ENCODE peak calls at places on chromosomes 1 and 21, in seven cellular contexts. One of them, this sample, is unnamed.

GRCh38 chr21:35198004-35198403 is 148.9 kb upstream of the RUNX1 start:
- DNase-seq in stimulated activated naive CD8-positive, alpha-beta T cell treated with anti-CD3 and anti-CD28 coated beads, Interleukin-15, Interleukin-2, amounts not matched to agents 100 U/mL and 50 U/mL, for 24 hours: no peak
- DNase-seq in activated CD4-positive, alpha-beta T cell treated with anti-CD3 and anti-CD28 coated beads, Interleukin-2, amount 50 U/mL, for 24 hours: no peak
- DNase-seq in stimulated activated CD4-positive, alpha-beta T cell treated with anti-CD3 and anti-CD28 coated beads, TNF-alpha, amount 100 ng/mL, for 1 hour: no peak
- DNase-seq in neural progenitor cell: no peak
- DNase-seq in GM20000: no peak
- DNase-seq in NCI-H69: no peak
- DNase-seq in this sample: no peak

GRCh38 chr1:17696417-17697301 is 58.5 kb upstream of the ACTL8 start:
- DNase-seq in stimulated activated naive CD8-positive, alpha-beta T cell treated with anti-CD3 and anti-CD28 coated beads, Interleukin-15, Interleukin-2, amounts not matched to agents 100 U/mL and 50 U/mL, for 24 hours: no peak
- DNase-seq in stimulated activated CD4-positive, alpha-beta T cell treated with anti-CD3 and anti-CD28 coated beads, TNF-alpha, amount 100 ng/mL, for 1 hour: no peak
- DNase-seq in NCI-H69: no peak
- DNase-seq in activated CD4-positive, alpha-beta T cell treated with anti-CD3 and anti-CD28 coated beads, Interleukin-2, amount 50 U/mL, for 24 hours: no peak
- DNase-seq in neural progenitor cell: peak; percentile 73
- DNase-seq in GM20000: no peak
- DNase-seq in this sample: peak; percentile 29

GRCh38 chr1:182635871-182636270 is 31.7 kb upstream of the RGS16 start:
- DNase-seq in stimulated activated CD4-positive, alpha-beta T cell treated with anti-CD3 and anti-CD28 coated beads, TNF-alpha, amount 100 ng/mL, for 1 hour: no peak
- DNase-seq in GM20000: no peak
- DNase-seq in activated CD4-positive, alpha-beta T cell treated with anti-CD3 and anti-CD28 coated beads, Interleukin-2, amount 50 U/mL, for 24 hours: no peak
- DNase-seq in neural progenitor cell: no peak
- DNase-seq in NCI-H69: peak; percentile 54
- DNase-seq in stimulated activated naive CD8-positive, alpha-beta T cell treated with anti-CD3 and anti-CD28 coated beads, Interleukin-15, Interleukin-2, amounts not matched to agents 100 U/mL and 50 U/mL, for 24 hours: no peak
- DNase-seq in this sample: no peak

GRCh38 chr1:160127865-160128523 is 12.4 kb downstream of the ATP1A2 start:
- DNase-seq in activated CD4-positive, alpha-beta T cell treated with anti-CD3 and anti-CD28 coated beads, Interleukin-2, amount 50 U/mL, for 24 hours: no peak
- DNase-seq in GM20000: no peak
- DNase-seq in stimulated activated CD4-positive, alpha-beta T cell treated with anti-CD3 and anti-CD28 coated beads, TNF-alpha, amount 100 ng/mL, for 1 hour: no peak
- DNase-seq in neural progenitor cell: no peak
- DNase-seq in NCI-H69: no peak
- DNase-seq in stimulated activated naive CD8-positive, alpha-beta T cell treated with anti-CD3 and anti-CD28 coated beads, Interleukin-15, Interleukin-2, amounts not matched to agents 100 U/mL and 50 U/mL, for 24 hours: no peak
- DNase-seq in this sample: no peak

GRCh38 chr21:29078884-29079765 is 5.7 kb upstream of the CCT8 start:
- DNase-seq in stimulated activated CD4-positive, alpha-beta T cell treated with anti-CD3 and anti-CD28 coated beads, TNF-alpha, amount 100 ng/mL, for 1 hour: no peak
- DNase-seq in GM20000: no peak
- DNase-seq in stimulated activated naive CD8-positive, alpha-beta T cell treated with anti-CD3 and anti-CD28 coated beads, Interleukin-15, Interleukin-2, amounts not matched to agents 100 U/mL and 50 U/mL, for 24 hours: peak; percentile 62
- DNase-seq in activated CD4-positive, alpha-beta T cell treated with anti-CD3 and anti-CD28 coated beads, Interleukin-2, amount 50 U/mL, for 24 hours: peak; percentile 30
- DNase-seq in NCI-H69: peak; percentile 56
- DNase-seq in neural progenitor cell: no peak
- DNase-seq in this sample: no peak

GRCh38 chr1:156767101-156767878 is at the start of gene PRCC:
- DNase-seq in stimulated activated naive CD8-positive, alpha-beta T cell treated with anti-CD3 and anti-CD28 coated beads, Interleukin-15, Interleukin-2, amounts not matched to agents 100 U/mL and 50 U/mL, for 24 hours: peak; percentile 94
- DNase-seq in stimulated activated CD4-positive, alpha-beta T cell treated with anti-CD3 and anti-CD28 coated beads, TNF-alpha, amount 100 ng/mL, for 1 hour: peak; percentile 86
- DNase-seq in GM20000: peak; percentile 90
- DNase-seq in NCI-H69: peak; percentile 100
- DNase-seq in activated CD4-positive, alpha-beta T cell treated with anti-CD3 and anti-CD28 coated beads, Interleukin-2, amount 50 U/mL, for 24 hours: peak; percentile 96
- DNase-seq in neural progenitor cell: peak; percentile 99
- DNase-seq in this sample: peak; percentile 98

GRCh38 chr1:68136187-68136586 is 85.8 kb upstream of the DIRAS3 start:
- DNase-seq in NCI-H69: no peak
- DNase-seq in stimulated activated naive CD8-positive, alpha-beta T cell treated with anti-CD3 and anti-CD28 coated beads, Interleukin-15, Interleukin-2, amounts not matched to agents 100 U/mL and 50 U/mL, for 24 hours: no peak
- DNase-seq in stimulated activated CD4-positive, alpha-beta T cell treated with anti-CD3 and anti-CD28 coated beads, TNF-alpha, amount 100 ng/mL, for 1 hour: no peak
- DNase-seq in GM20000: no peak
- DNase-seq in activated CD4-positive, alpha-beta T cell treated with anti-CD3 and anti-CD28 coated beads, Interleukin-2, amount 50 U/mL, for 24 hours: no peak
- DNase-seq in neural progenitor cell: no peak
- DNase-seq in this sample: no peak

GRCh38 chr1:36530791-36531190 is 48.1 kb upstream of the CSF3R start:
- DNase-seq in GM20000: no peak
- DNase-seq in stimulated activated CD4-positive, alpha-beta T cell treated with anti-CD3 and anti-CD28 coated beads, TNF-alpha, amount 100 ng/mL, for 1 hour: no peak
- DNase-seq in NCI-H69: no peak
- DNase-seq in activated CD4-positive, alpha-beta T cell treated with anti-CD3 and anti-CD28 coated beads, Interleukin-2, amount 50 U/mL, for 24 hours: no peak
- DNase-seq in stimulated activated naive CD8-positive, alpha-beta T cell treated with anti-CD3 and anti-CD28 coated beads, Interleukin-15, Interleukin-2, amounts not matched to agents 100 U/mL and 50 U/mL, for 24 hours: no peak
- DNase-seq in neural progenitor cell: no peak
- DNase-seq in this sample: no peak

GRCh38 chr1:158084747-158085146 is 91.3 kb downstream of the KIRREL1 start:
- DNase-seq in NCI-H69: no peak
- DNase-seq in stimulated activated naive CD8-positive, alpha-beta T cell treated with anti-CD3 and anti-CD28 coated beads, Interleukin-15, Interleukin-2, amounts not matched to agents 100 U/mL and 50 U/mL, for 24 hours: no peak
- DNase-seq in stimulated activated CD4-positive, alpha-beta T cell treated with anti-CD3 and anti-CD28 coated beads, TNF-alpha, amount 100 ng/mL, for 1 hour: no peak
- DNase-seq in neural progenitor cell: no peak
- DNase-seq in activated CD4-positive, alpha-beta T cell treated with anti-CD3 and anti-CD28 coated beads, Interleukin-2, amount 50 U/mL, for 24 hours: no peak
- DNase-seq in GM20000: no peak
- DNase-seq in this sample: no peak

GRCh38 chr1:2240251-2241156 is 12.4 kb downstream of the SKI start:
- DNase-seq in neural progenitor cell: no peak
- DNase-seq in activated CD4-positive, alpha-beta T cell treated with anti-CD3 and anti-CD28 coated beads, Interleukin-2, amount 50 U/mL, for 24 hours: no peak
- DNase-seq in GM20000: no peak
- DNase-seq in NCI-H69: no peak
- DNase-seq in stimulated activated CD4-positive, alpha-beta T cell treated with anti-CD3 and anti-CD28 coated beads, TNF-alpha, amount 100 ng/mL, for 1 hour: no peak
- DNase-seq in stimulated activated naive CD8-positive, alpha-beta T cell treated with anti-CD3 and anti-CD28 coated beads, Interleukin-15, Interleukin-2, amounts not matched to agents 100 U/mL and 50 U/mL, for 24 hours: no peak
- DNase-seq in this sample: no peak

GRCh38 chr1:218377143-218377660 is 32.1 kb downstream of the TGFB2 start:
- DNase-seq in GM20000: no peak
- DNase-seq in NCI-H69: no peak
- DNase-seq in neural progenitor cell: no peak
- DNase-seq in stimulated activated naive CD8-positive, alpha-beta T cell treated with anti-CD3 and anti-CD28 coated beads, Interleukin-15, Interleukin-2, amounts not matched to agents 100 U/mL and 50 U/mL, for 24 hours: peak; percentile 64
- DNase-seq in stimulated activated CD4-positive, alpha-beta T cell treated with anti-CD3 and anti-CD28 coated beads, TNF-alpha, amount 100 ng/mL, for 1 hour: peak; percentile 25
- DNase-seq in activated CD4-positive, alpha-beta T cell treated with anti-CD3 and anti-CD28 coated beads, Interleukin-2, amount 50 U/mL, for 24 hours: peak; percentile 78
- DNase-seq in this sample: peak; percentile 14

GRCh38 chr1:42239555-42239954 is 75.0 kb upstream of the GUCA2A start:
- DNase-seq in stimulated activated naive CD8-positive, alpha-beta T cell treated with anti-CD3 and anti-CD28 coated beads, Interleukin-15, Interleukin-2, amounts not matched to agents 100 U/mL and 50 U/mL, for 24 hours: no peak
- DNase-seq in neural progenitor cell: no peak
- DNase-seq in GM20000: no peak
- DNase-seq in stimulated activated CD4-positive, alpha-beta T cell treated with anti-CD3 and anti-CD28 coated beads, TNF-alpha, amount 100 ng/mL, for 1 hour: no peak
- DNase-seq in activated CD4-positive, alpha-beta T cell treated with anti-CD3 and anti-CD28 coated beads, Interleukin-2, amount 50 U/mL, for 24 hours: no peak
- DNase-seq in NCI-H69: no peak
- DNase-seq in this sample: no peak

GRCh38 chr1:175591083-175591743 is 152.2 kb downstream of the TNR start:
- DNase-seq in GM20000: no peak
- DNase-seq in neural progenitor cell: no peak
- DNase-seq in stimulated activated naive CD8-positive, alpha-beta T cell treated with anti-CD3 and anti-CD28 coated beads, Interleukin-15, Interleukin-2, amounts not matched to agents 100 U/mL and 50 U/mL, for 24 hours: no peak
- DNase-seq in NCI-H69: peak; percentile 35
- DNase-seq in activated CD4-positive, alpha-beta T cell treated with anti-CD3 and anti-CD28 coated beads, Interleukin-2, amount 50 U/mL, for 24 hours: no peak
- DNase-seq in stimulated activated CD4-positive, alpha-beta T cell treated with anti-CD3 and anti-CD28 coated beads, TNF-alpha, amount 100 ng/mL, for 1 hour: no peak
- DNase-seq in this sample: no peak

GRCh38 chr1:33008051-33008914 is 28.4 kb downstream of the AK2 start:
- DNase-seq in NCI-H69: no peak
- DNase-seq in GM20000: no peak
- DNase-seq in activated CD4-positive, alpha-beta T cell treated with anti-CD3 and anti-CD28 coated beads, Interleukin-2, amount 50 U/mL, for 24 hours: no peak
- DNase-seq in neural progenitor cell: no peak
- DNase-seq in stimulated activated naive CD8-positive, alpha-beta T cell treated with anti-CD3 and anti-CD28 coated beads, Interleukin-15, Interleukin-2, amounts not matched to agents 100 U/mL and 50 U/mL, for 24 hours: no peak
- DNase-seq in stimulated activated CD4-positive, alpha-beta T cell treated with anti-CD3 and anti-CD28 coated beads, TNF-alpha, amount 100 ng/mL, for 1 hour: no peak
- DNase-seq in this sample: peak; percentile 40

GRCh38 chr21:21200939-21201610 is 202.9 kb downstream of the NCAM2 start:
- DNase-seq in activated CD4-positive, alpha-beta T cell treated with anti-CD3 and anti-CD28 coated beads, Interleukin-2, amount 50 U/mL, for 24 hours: no peak
- DNase-seq in NCI-H69: no peak
- DNase-seq in neural progenitor cell: no peak
- DNase-seq in stimulated activated CD4-positive, alpha-beta T cell treated with anti-CD3 and anti-CD28 coated beads, TNF-alpha, amount 100 ng/mL, for 1 hour: no peak
- DNase-seq in stimulated activated naive CD8-positive, alpha-beta T cell treated with anti-CD3 and anti-CD28 coated beads, Interleukin-15, Interleukin-2, amounts not matched to agents 100 U/mL and 50 U/mL, for 24 hours: no peak
- DNase-seq in GM20000: no peak
- DNase-seq in this sample: no peak

GRCh38 chr1:178232949-178233348 is 139.0 kb downstream of the RASAL2 start:
- DNase-seq in NCI-H69: no peak
- DNase-seq in neural progenitor cell: no peak
- DNase-seq in GM20000: no peak
- DNase-seq in activated CD4-positive, alpha-beta T cell treated with anti-CD3 and anti-CD28 coated beads, Interleukin-2, amount 50 U/mL, for 24 hours: no peak
- DNase-seq in stimulated activated naive CD8-positive, alpha-beta T cell treated with anti-CD3 and anti-CD28 coated beads, Interleukin-15, Interleukin-2, amounts not matched to agents 100 U/mL and 50 U/mL, for 24 hours: no peak
- DNase-seq in stimulated activated CD4-positive, alpha-beta T cell treated with anti-CD3 and anti-CD28 coated beads, TNF-alpha, amount 100 ng/mL, for 1 hour: no peak
- DNase-seq in this sample: no peak

GRCh38 chr1:58782308-58783089 is 1.3 kb downstream of the JUN start:
- DNase-seq in NCI-H69: peak; percentile 71
- DNase-seq in activated CD4-positive, alpha-beta T cell treated with anti-CD3 and anti-CD28 coated beads, Interleukin-2, amount 50 U/mL, for 24 hours: peak; percentile 21
- DNase-seq in stimulated activated naive CD8-positive, alpha-beta T cell treated with anti-CD3 and anti-CD28 coated beads, Interleukin-15, Interleukin-2, amounts not matched to agents 100 U/mL and 50 U/mL, for 24 hours: peak; percentile 72
- DNase-seq in GM20000: peak; percentile 77
- DNase-seq in stimulated activated CD4-positive, alpha-beta T cell treated with anti-CD3 and anti-CD28 coated beads, TNF-alpha, amount 100 ng/mL, for 1 hour: peak; percentile 28
- DNase-seq in neural progenitor cell: peak; percentile 75
- DNase-seq in this sample: no peak

GRCh38 chr1:77524038-77524437 is 158.4 kb downstream of the ZZZ3 start:
- DNase-seq in activated CD4-positive, alpha-beta T cell treated with anti-CD3 and anti-CD28 coated beads, Interleukin-2, amount 50 U/mL, for 24 hours: no peak
- DNase-seq in stimulated activated CD4-positive, alpha-beta T cell treated with anti-CD3 and anti-CD28 coated beads, TNF-alpha, amount 100 ng/mL, for 1 hour: no peak
- DNase-seq in stimulated activated naive CD8-positive, alpha-beta T cell treated with anti-CD3 and anti-CD28 coated beads, Interleukin-15, Interleukin-2, amounts not matched to agents 100 U/mL and 50 U/mL, for 24 hours: no peak
- DNase-seq in NCI-H69: no peak
- DNase-seq in neural progenitor cell: no peak
- DNase-seq in GM20000: no peak
- DNase-seq in this sample: no peak

GRCh38 chr1:175193339-175193950 is 869 bp upstream of the KIAA0040 start:
- DNase-seq in activated CD4-positive, alpha-beta T cell treated with anti-CD3 and anti-CD28 coated beads, Interleukin-2, amount 50 U/mL, for 24 hours: no peak
- DNase-seq in NCI-H69: peak; percentile 36
- DNase-seq in neural progenitor cell: no peak
- DNase-seq in GM20000: no peak
- DNase-seq in stimulated activated CD4-positive, alpha-beta T cell treated with anti-CD3 and anti-CD28 coated beads, TNF-alpha, amount 100 ng/mL, for 1 hour: no peak
- DNase-seq in stimulated activated naive CD8-positive, alpha-beta T cell treated with anti-CD3 and anti-CD28 coated beads, Interleukin-15, Interleukin-2, amounts not matched to agents 100 U/mL and 50 U/mL, for 24 hours: no peak
- DNase-seq in this sample: no peak

GRCh38 chr1:169451425-169451824 is 24.2 kb upstream of the CCDC181 start:
- DNase-seq in neural progenitor cell: no peak
- DNase-seq in stimulated activated naive CD8-positive, alpha-beta T cell treated with anti-CD3 and anti-CD28 coated beads, Interleukin-15, Interleukin-2, amounts not matched to agents 100 U/mL and 50 U/mL, for 24 hours: no peak
- DNase-seq in activated CD4-positive, alpha-beta T cell treated with anti-CD3 and anti-CD28 coated beads, Interleukin-2, amount 50 U/mL, for 24 hours: no peak
- DNase-seq in stimulated activated CD4-positive, alpha-beta T cell treated with anti-CD3 and anti-CD28 coated beads, TNF-alpha, amount 100 ng/mL, for 1 hour: no peak
- DNase-seq in NCI-H69: no peak
- DNase-seq in GM20000: no peak
- DNase-seq in this sample: no peak

GRCh38 chr1:152110860-152111514 is 4.3 kb downstream of the TCHH start:
- DNase-seq in GM20000: no peak
- DNase-seq in stimulated activated naive CD8-positive, alpha-beta T cell treated with anti-CD3 and anti-CD28 coated beads, Interleukin-15, Interleukin-2, amounts not matched to agents 100 U/mL and 50 U/mL, for 24 hours: peak; percentile 40
- DNase-seq in neural progenitor cell: peak; percentile 34
- DNase-seq in NCI-H69: peak; percentile 80
- DNase-seq in activated CD4-positive, alpha-beta T cell treated with anti-CD3 and anti-CD28 coated beads, Interleukin-2, amount 50 U/mL, for 24 hours: no peak
- DNase-seq in stimulated activated CD4-positive, alpha-beta T cell treated with anti-CD3 and anti-CD28 coated beads, TNF-alpha, amount 100 ng/mL, for 1 hour: peak; percentile 8
- DNase-seq in this sample: peak; percentile 46

GRCh38 chr21:46018615-46019014 is 37.0 kb downstream of the COL6A1 start:
- DNase-seq in GM20000: no peak
- DNase-seq in stimulated activated naive CD8-positive, alpha-beta T cell treated with anti-CD3 and anti-CD28 coated beads, Interleukin-15, Interleukin-2, amounts not matched to agents 100 U/mL and 50 U/mL, for 24 hours: no peak
- DNase-seq in neural progenitor cell: no peak
- DNase-seq in stimulated activated CD4-positive, alpha-beta T cell treated with anti-CD3 and anti-CD28 coated beads, TNF-alpha, amount 100 ng/mL, for 1 hour: no peak
- DNase-seq in NCI-H69: no peak
- DNase-seq in activated CD4-positive, alpha-beta T cell treated with anti-CD3 and anti-CD28 coated beads, Interleukin-2, amount 50 U/mL, for 24 hours: no peak
- DNase-seq in this sample: no peak

GRCh38 chr1:31227891-31228290 is 11.8 kb downstream of the NKAIN1 start:
- DNase-seq in stimulated activated naive CD8-positive, alpha-beta T cell treated with anti-CD3 and anti-CD28 coated beads, Interleukin-15, Interleukin-2, amounts not matched to agents 100 U/mL and 50 U/mL, for 24 hours: no peak
- DNase-seq in stimulated activated CD4-positive, alpha-beta T cell treated with anti-CD3 and anti-CD28 coated beads, TNF-alpha, amount 100 ng/mL, for 1 hour: no peak
- DNase-seq in NCI-H69: peak; percentile 81
- DNase-seq in activated CD4-positive, alpha-beta T cell treated with anti-CD3 and anti-CD28 coated beads, Interleukin-2, amount 50 U/mL, for 24 hours: no peak
- DNase-seq in GM20000: no peak
- DNase-seq in neural progenitor cell: peak; percentile 78
- DNase-seq in this sample: no peak

GRCh38 chr1:19737413-19737812 is 62.3 kb downstream of the TMCO4 start:
- DNase-seq in stimulated activated naive CD8-positive, alpha-beta T cell treated with anti-CD3 and anti-CD28 coated beads, Interleukin-15, Interleukin-2, amounts not matched to agents 100 U/mL and 50 U/mL, for 24 hours: no peak
- DNase-seq in GM20000: no peak
- DNase-seq in stimulated activated CD4-positive, alpha-beta T cell treated with anti-CD3 and anti-CD28 coated beads, TNF-alpha, amount 100 ng/mL, for 1 hour: no peak
- DNase-seq in neural progenitor cell: no peak
- DNase-seq in NCI-H69: peak; percentile 23
- DNase-seq in activated CD4-positive, alpha-beta T cell treated with anti-CD3 and anti-CD28 coated beads, Interleukin-2, amount 50 U/mL, for 24 hours: no peak
- DNase-seq in this sample: peak; percentile 16

GRCh38 chr1:181784039-181784683 is 277.4 kb downstream of the ZNF648 start:
- DNase-seq in neural progenitor cell: no peak
- DNase-seq in stimulated activated CD4-positive, alpha-beta T cell treated with anti-CD3 and anti-CD28 coated beads, TNF-alpha, amount 100 ng/mL, for 1 hour: no peak
- DNase-seq in activated CD4-positive, alpha-beta T cell treated with anti-CD3 and anti-CD28 coated beads, Interleukin-2, amount 50 U/mL, for 24 hours: no peak
- DNase-seq in stimulated activated naive CD8-positive, alpha-beta T cell treated with anti-CD3 and anti-CD28 coated beads, Interleukin-15, Interleukin-2, amounts not matched to agents 100 U/mL and 50 U/mL, for 24 hours: no peak
- DNase-seq in NCI-H69: no peak
- DNase-seq in GM20000: no peak
- DNase-seq in this sample: no peak

This sample was measured in Caco-2.